ENCODE peak calls at places on chromosomes 13 and 19, in five cellular contexts. J, I, A, D and O are unnamed samples.

GRCh38 chr19:9793051-9793591 is 24.6 kb upstream of the ZNF846 start:
- DNase-seq in A (no peak), J (peak; percentile 40), I (peak; percentile 13), D (no peak), O (peak; percentile 69)

GRCh38 chr19:27676877-27677276 is 1536.1 kb downstream of the UQCRFS1 start:
- DNase-seq in I (no peak), A (no peak), D (peak; percentile 43), J (no peak), O (no peak)

GRCh38 chr19:46859637-46860124 is 1.1 kb upstream of the ARHGAP35 start:
- DNase-seq in A (peak; percentile 56), D (peak; percentile 90), J (no peak), I (no peak), O (peak; percentile 91)

GRCh38 chr13:67943116-67943515 is 713.0 kb upstream of the PCDH9 start:
- DNase-seq in D (no peak), J (no peak), A (no peak), I (no peak), O (no peak)

GRCh38 chr13:113839536-113840204 is 24.2 kb downstream of the GAS6 start:
- DNase-seq in D (peak; percentile 74), J (no peak), I (no peak), A (no peak), O (no peak)

GRCh38 chr19:39165857-39166256 is 30.9 kb upstream of the NCCRP1 start:
- DNase-seq in A (no peak), I (no peak), J (no peak), D (no peak), O (no peak)

GRCh38 chr19:48858984-48859710 is 9.3 kb downstream of the PLEKHA4 start:
- DNase-seq in I (no peak), J (no peak), D (no peak), A (peak; percentile 79), O (peak; percentile 89)

GRCh38 chr13:93502987-93503386 is 276.4 kb downstream of the GPC6 start:
- DNase-seq in A (no peak), D (no peak), I (no peak), J (no peak), O (no peak)

GRCh38 chr13:42885325-42885724 is 103.9 kb downstream of the FAM216B start:
- DNase-seq in J (no peak), I (no peak), A (no peak), D (no peak), O (no peak)

GRCh38 chr19:18203408-18203862 is 407 bp downstream of the RAB3A start:
- DNase-seq in A (peak; percentile 59), D (peak; percentile 69), J (no peak), I (no peak), O (no peak)

GRCh38 chr13:98576963-98577822 is at the start of gene STK24:
- DNase-seq in D (peak; percentile 85), I (no peak), A (peak; percentile 61), J (peak; percentile 92), O (peak; percentile 59)

GRCh38 chr19:33208904-33209843 is 15.0 kb downstream of the LRP3 start:
- DNase-seq in D (peak; percentile 43), I (no peak), J (no peak), A (no peak), O (no peak)

GRCh38 chr13:96824110-96824509 is 170.2 kb downstream of the OXGR1 start:
- DNase-seq in A (no peak), J (no peak), I (no peak), D (no peak), O (no peak)

GRCh38 chr19:37594982-37595382 is 306 bp downstream of the ZNF540 start:
- DNase-seq in I (no peak), J (no peak), A (peak; percentile 65), D (peak; percentile 76), O (no peak)

DNA sequence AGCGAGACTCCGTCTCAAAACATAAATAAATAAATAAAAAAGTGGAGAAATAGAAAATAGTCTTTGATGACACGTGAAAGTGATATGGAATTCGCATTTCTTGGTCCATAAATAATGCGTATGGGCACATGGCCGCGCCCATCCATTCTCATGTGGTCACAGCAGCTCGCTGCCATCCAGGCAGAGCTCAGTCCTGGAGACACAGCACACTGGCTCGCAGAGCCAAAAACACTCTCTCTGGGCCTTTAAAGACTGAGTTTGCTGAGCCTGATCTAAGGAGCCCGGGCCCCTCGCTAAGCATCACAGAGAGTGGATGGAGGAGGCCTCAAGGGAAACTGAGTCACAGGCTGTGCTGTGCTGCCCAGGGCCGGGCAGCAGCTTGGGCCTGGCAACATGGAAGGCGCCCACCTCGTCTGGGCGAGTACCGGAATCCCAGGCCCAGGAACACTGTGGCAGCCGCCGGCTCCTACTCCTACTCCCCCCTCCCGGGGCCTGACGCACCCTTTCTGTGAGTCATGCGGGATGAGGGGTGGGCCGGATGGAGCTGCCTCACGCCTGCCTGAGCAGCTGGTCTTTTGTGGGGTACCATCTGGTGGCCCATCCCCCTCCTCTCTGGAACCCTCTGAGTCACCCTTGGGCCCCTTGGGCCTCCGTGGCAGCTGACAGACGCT is 28.9 kb upstream of the CACTIN start:
- DNase-seq in D (peak; percentile 59), I (no peak), J (no peak), A (no peak), O (no peak)
- H3K4me1 ChIP-seq in D (no peaks in the 10 kb centered on the region), I (no peaks in the 10 kb centered on the region), J (no peaks in the 10 kb centered on the region), A (no peaks in the 10 kb centered on the region), O (no peaks in the 10 kb centered on the region)

GRCh38 chr19:4972509-4973230 is 3.8 kb downstream of the KDM4B start:
- DNase-seq in A (no peak), I (no peak), D (no peak), J (no peak), O (no peak)
- H3K4me1 ChIP-seq in A (peaks cover 86% of the 10 kb centered on the region), I (peaks cover 37% of the 10 kb centered on the region), D (peaks cover 81% of the 10 kb centered on the region), J (peaks cover 15% of the 10 kb centered on the region), O (peaks cover 9% of the 10 kb centered on the region)

GRCh38 chr19:54208784-54209057 is 8.1 kb downstream of the RPS9 start:
- DNase-seq in D (no peak), I (no peak), J (no peak), A (no peak), O (no peak)

GRCh38 chr19:54211214-54211613 is 10.6 kb downstream of the RPS9 start:
- DNase-seq in I (no peak), J (no peak), A (no peak), D (no peak), O (no peak)

GRCh38 chr19:54209748-54210494 is 9.3 kb downstream of the RPS9 start:
- DNase-seq in A (peak; percentile 93), J (peak; percentile 70), D (peak; percentile 91), I (no peak), O (peak; percentile 81)

GRCh38 chr19:54207908-54208783 is 7.5 kb downstream of the RPS9 start:
- DNase-seq in J (peak; percentile 48), D (peak; percentile 80), I (no peak), A (peak; percentile 92), O (no peak)

GRCh38 chr19:54209058-54209747 is 8.5 kb downstream of the RPS9 start:
- DNase-seq in D (no peak), J (peak; percentile 43), A (no peak), I (no peak), O (peak; percentile 50)
- H3K4me1 ChIP-seq in D (peaks cover 60% of the 10 kb centered on the region), J (peaks cover 72% of the 10 kb centered on the region), A (peaks cover 94% of the 10 kb centered on the region), I (peaks cover 25% of the 10 kb centered on the region), O (peaks cover 12% of the 10 kb centered on the region)

GRCh38 chr19:11404588-11405258 is 14.4 kb downstream of the RGL3 start:
- DNase-seq in A (no peak), D (no peak), J (no peak), I (no peak), O (no peak)
- H3K4me1 ChIP-seq in A (peaks cover 14% of the 10 kb centered on the region), D (peaks cover 6% of the 10 kb centered on the region), J (no peaks in the 10 kb centered on the region), I (peaks cover 5% of the 10 kb centered on the region), O (no peaks in the 10 kb centered on the region)

GRCh38 chr19:662207-662961 is 630 bp downstream of the RNF126 start:
- DNase-seq in I (no peak), A (peak; percentile 72), J (peak; percentile 51), D (peak; percentile 50), O (peak; percentile 30)
- H3K4me1 ChIP-seq in I (peaks cover 36% of the 10 kb centered on the region), A (peaks cover 70% of the 10 kb centered on the region), J (peaks cover 27% of the 10 kb centered on the region), D (peaks cover 67% of the 10 kb centered on the region), O (peaks cover 12% of the 10 kb centered on the region)

GRCh38 chr19:1244693-1245451 is 3.3 kb downstream of the ATP5F1D start:
- DNase-seq in A (peak; percentile 80), J (no peak), D (peak; percentile 91), I (no peak), O (no peak)
- H3K4me1 ChIP-seq in A (peaks cover 82% of the 10 kb centered on the region), J (peaks cover 43% of the 10 kb centered on the region), D (peaks cover 74% of the 10 kb centered on the region), I (peaks cover 36% of the 10 kb centered on the region), O (peaks cover 28% of the 10 kb centered on the region)